ENCODE peak calls at places on chromosomes 5 and 9, in six cellular contexts. T is esophagus squamous epithelium; D is T-helper 2 cell treated with Interferon-gamma antibody and Interleukin-4, amounts not matched to agents 5 μg/mL and 100 μg/mL, for 36 hours; O is HCEC 1CT; J is D341Med; B is PC-9. U is an unnamed sample.

GRCh38 chr9:92682269-92682668 is 12.3 kb upstream of the IPPK start:
- DNase-seq in T (no peak), D (no peak), O (no peak), J (no peak), B (no peak), U (no peak)

GRCh38 chr5:131899686-131900085 is 45.8 kb downstream of the MEIKIN start:
- DNase-seq in T (no peak), D (no peak), O (no peak), J (no peak), B (no peak), U (no peak)

GRCh38 chr5:142551242-142552067 is 134.4 kb downstream of the FGF1 start:
- DNase-seq in T (no peak), D (no peak), O (peak), J (peak), B (no peak), U (no peak)

GRCh38 chr5:54804521-54804920 is 180.9 kb downstream of the ESM1 start:
- DNase-seq in T (no peak), D (no peak), O (no peak), J (no peak), B (no peak), U (no peak)

GRCh38 chr5:132778129-132778528 is 1.1 kb upstream of the SEPTIN8 start:
- DNase-seq in T (no peak), D (no peak), O (no peak), J (no peak), B (no peak), U (no peak)

GRCh38 chr9:136587944-136588662 is 42.3 kb upstream of the NOTCH1 start:
- DNase-seq in T (no peak), D (no peak), O (no peak), J (no peak), B (no peak), U (no peak)

GRCh38 chr5:54743997-54744788 is 226.6 kb downstream of the SNX18 start:
- DNase-seq in T (peak), D (peak), O (peak), J (no peak), B (peak), U (no peak)

GRCh38 chr9:72564517-72565281 is 43.3 kb downstream of the TMC1 start:
- DNase-seq in T (no peak), D (no peak), O (no peak), J (no peak), B (no peak), U (no peak)

GRCh38 chr9:2497666-2498400 is 123.8 kb upstream of the VLDLR start:
- DNase-seq in T (no peak), D (no peak), O (no peak), J (no peak), B (no peak), U (no peak)

GRCh38 chr9:127067603-127068220 is 54.7 kb downstream of the ANGPTL2 start:
- DNase-seq in T (no peak), D (no peak), O (no peak), J (no peak), B (peak), U (no peak)

GRCh38 chr5:142816577-142816976 is 46.4 kb downstream of the ARHGAP26 start:
- DNase-seq in T (no peak), D (no peak), O (peak), J (no peak), B (peak), U (no peak)

GRCh38 chr5:135214897-135215616 is 181.0 kb upstream of the PITX1 start:
- DNase-seq in T (no peak), D (no peak), O (peak), J (peak), B (no peak), U (no peak)

GRCh38 chr5:159310492-159310891 is 19.8 kb downstream of the IL12B start:
- DNase-seq in T (peak), D (no peak), O (no peak), J (no peak), B (no peak), U (no peak)

GRCh38 chr5:8456846-8457186 is 587.9 kb downstream of the MTRR start:
- DNase-seq in T (no peak), D (no peak), O (no peak), J (no peak), B (no peak), U (no peak)

GRCh38 chr5:15008476-15008875 is 136.9 kb upstream of the ANKH start:
- DNase-seq in T (peak), D (no peak), O (peak), J (no peak), B (peak), U (peak)

GRCh38 chr9:130962418-130963316 is 23.6 kb upstream of the FIBCD1 start:
- DNase-seq in T (peak), D (no peak), O (peak), J (no peak), B (peak), U (no peak)

GRCh38 chr5:65811004-65811403 is 89.0 kb downstream of the NLN start:
- DNase-seq in T (no peak), D (no peak), O (peak), J (no peak), B (peak), U (no peak)

GRCh38 chr5:124745367-124746251 is 830 bp downstream of the ZNF608 start:
- DNase-seq in T (no peak), D (no peak), O (peak), J (no peak), B (no peak), U (no peak)

GRCh38 chr9:2255128-2255527 is 240.0 kb downstream of the SMARCA2 start:
- DNase-seq in T (no peak), D (no peak), O (no peak), J (peak), B (no peak), U (no peak)

GRCh38 chr9:6096821-6097220 is 81.4 kb upstream of the RANBP6 start:
- DNase-seq in T (no peak), D (no peak), O (peak), J (no peak), B (no peak), U (no peak)

GRCh38 chr9:80522465-80522864 is 950.7 kb downstream of the TLE4 start:
- DNase-seq in T (no peak), D (no peak), O (peak), J (no peak), B (no peak), U (no peak)

GRCh38 chr9:73038613-73039012 is 85.8 kb upstream of the ALDH1A1 start:
- DNase-seq in T (no peak), D (no peak), O (peak), J (no peak), B (peak), U (peak)

GRCh38 chr5:93800988-93801811 is 59.8 kb upstream of the POU5F2 start:
- DNase-seq in T (no peak), D (no peak), O (peak), J (peak), B (peak), U (no peak)

GRCh38 chr5:124649548-124650501 is 96.6 kb downstream of the ZNF608 start:
- DNase-seq in T (peak), D (peak), O (no peak), J (no peak), B (peak), U (no peak)

GRCh38 chr5:95712347-95712958 is 18.7 kb upstream of the RHOBTB3 start:
- DNase-seq in T (no peak), D (peak), O (peak), J (no peak), B (peak), U (no peak)

GRCh38 chr5:78648359-78649219 is at the start of gene LHFPL2:
- DNase-seq in T (no peak), D (peak), O (peak), J (peak), B (no peak), U (peak)

GRCh38 chr5:140806834-140807775 is at the start of gene PCDHA4:
- DNase-seq in T (no peak), D (no peak), O (no peak), J (peak), B (no peak), U (peak)

GRCh38 chr9:126411225-126411947 is 84.8 kb downstream of the MVB12B start:
- DNase-seq in T (no peak), D (peak), O (no peak), J (no peak), B (peak), U (no peak)

GRCh38 chr5:73722224-73722623 is 96.2 kb downstream of the ARHGEF28 start:
- DNase-seq in T (no peak), D (no peak), O (peak), J (no peak), B (no peak), U (no peak)

GRCh38 chr5:1975406-1975715 is 92.6 kb upstream of the IRX4 start:
- DNase-seq in T (no peak), D (no peak), O (no peak), J (no peak), B (no peak), U (no peak)

GRCh38 chr9:98128316-98128715 is 9.3 kb upstream of the TRIM14 start:
- DNase-seq in T (no peak), D (no peak), O (no peak), J (no peak), B (no peak), U (no peak)

GRCh38 chr9:137083418-137084004 is 3.3 kb upstream of the MAN1B1 start:
- DNase-seq in T (no peak), D (no peak), O (peak), J (peak), B (peak), U (no peak)

GRCh38 chr5:35672995-35673394 is 55.3 kb downstream of the SPEF2 start:
- DNase-seq in T (no peak), D (peak), O (no peak), J (no peak), B (no peak), U (no peak)

GRCh38 chr9:35650341-35651158 is at the start of gene SIT1:
- DNase-seq in T (no peak), D (peak), O (no peak), J (no peak), B (no peak), U (no peak)

GRCh38 chr5:88393721-88394530 is 125.3 kb upstream of the TMEM161B start:
- DNase-seq in T (no peak), D (no peak), O (no peak), J (no peak), B (no peak), U (no peak)

GRCh38 chr9:75146229-75146628 is 57.9 kb downstream of the OSTF1 start:
- DNase-seq in T (no peak), D (no peak), O (peak), J (no peak), B (no peak), U (no peak)

GRCh38 chr5:9348296-9348996 is 197.4 kb downstream of the SEMA5A start:
- DNase-seq in T (no peak), D (no peak), O (peak), J (no peak), B (peak), U (no peak)

GRCh38 chr9:90842378-90842777 is 40.8 kb downstream of the SYK start:
- DNase-seq in T (no peak), D (no peak), O (no peak), J (no peak), B (no peak), U (no peak)

GRCh38 chr5:1952021-1952420 is 69.3 kb upstream of the IRX4 start:
- DNase-seq in T (no peak), D (no peak), O (no peak), J (no peak), B (no peak), U (no peak)

GRCh38 chr9:109118802-109119438 is 827 bp downstream of the TMEM245 start:
- DNase-seq in T (no peak), D (no peak), O (peak), J (no peak), B (no peak), U (no peak)

U was measured in pancreas.